ENCODE peak calls at places on chromosomes 6 and 20, in nine cellular contexts. N, G, L, O, T, B, C, K and P are unnamed samples. For H3K4me1, the result is how much of the 10 kb centered on the place peaks cover.

GRCh38 chr6:11785449-11785951 is 6.9 kb upstream of the ADTRP start:
- DNase-seq in O (no peak), G (no peak), K (peak), B (no peak), N (no peak), L (no peak), T (no peak), C (no peak), P (no peak)

GRCh38 chr6:91590191-91590590 is 1003.3 kb upstream of the MAP3K7 start:
- DNase-seq in N (no peak), K (no peak), L (no peak), G (no peak), O (no peak), B (no peak), C (no peak), T (no peak), P (no peak)

GRCh38 chr6:49890988-49891387 is 24.7 kb upstream of the CRISP1 start:
- DNase-seq in T (no peak), G (no peak), B (no peak), L (no peak), O (no peak), K (no peak), C (no peak), N (no peak), P (no peak)

GRCh38 chr6:114100421-114100820 is 129.5 kb upstream of the HDAC2 start:
- DNase-seq in K (no peak), N (no peak), O (no peak), G (no peak), C (no peak), B (peak), L (no peak), T (no peak), P (no peak)

GRCh38 chr6:36343109-36343508 is 6.4 kb upstream of the BNIP5 start:
- DNase-seq in B (no peak), C (no peak), O (no peak), N (no peak), G (no peak), L (no peak), T (no peak), K (no peak), P (no peak)

GRCh38 chr6:84731901-84732300 is 32.5 kb downstream of the TBX18 start:
- DNase-seq in G (no peak), B (peak), T (no peak), O (no peak), C (no peak), N (no peak), L (no peak), K (no peak), P (no peak)

GRCh38 chr6:131222773-131223172 is 87.5 kb downstream of the AKAP7 start:
- DNase-seq in N (no peak), B (no peak), L (no peak), C (no peak), G (no peak), K (no peak), T (no peak), O (no peak), P (no peak)

GRCh38 chr6:43809417-43810305 is 39.6 kb downstream of the VEGFA start:
- DNase-seq in T (no peak), L (no peak), B (peak), K (peak), C (no peak), G (no peak), N (no peak), O (no peak), P (no peak)

GRCh38 chr6:84082693-84083265 is 49.2 kb downstream of the MRAP2 start:
- DNase-seq in B (no peak), K (no peak), N (no peak), O (no peak), T (no peak), C (no peak), G (no peak), L (no peak), P (no peak)

GRCh38 chr20:14232650-14233049 is 104.8 kb downstream of the FLRT3 start:
- DNase-seq in T (no peak), C (no peak), K (no peak), B (no peak), N (no peak), L (no peak), G (no peak), O (no peak), P (no peak)

GRCh38 chr6:127690092-127690491 is 113.1 kb downstream of the C6orf58 start:
- DNase-seq in C (no peak), K (no peak), B (peak), T (no peak), G (no peak), N (peak), L (no peak), O (no peak), P (no peak)

GRCh38 chr6:6781172-6781876 is 192.8 kb downstream of the LY86 start:
- DNase-seq in L (peak), B (no peak), N (peak), T (peak), O (peak), K (peak), G (peak), C (peak), P (no peak)

GRCh38 chr20:38357653-38358207 is 11.4 kb downstream of the LBP start:
- DNase-seq in T (no peak), C (no peak), L (no peak), G (no peak), O (no peak), B (no peak), N (no peak), K (no peak), P (no peak)

GRCh38 chr20:34269996-34270627 is 28.9 kb downstream of the ASIP start:
- DNase-seq in O (peak), C (peak), B (peak), L (peak), G (peak), N (no peak), T (peak), K (peak), P (no peak)

GRCh38 chr20:22815584-22815983 is 219.5 kb upstream of the SSTR4 start:
- DNase-seq in L (no peak), T (no peak), O (no peak), C (no peak), G (no peak), K (no peak), B (no peak), N (no peak), P (no peak)

GRCh38 chr6:35203680-35204079 is 10.1 kb upstream of the SCUBE3 start:
- DNase-seq in O (no peak), K (no peak), G (no peak), C (no peak), T (no peak), B (no peak), N (no peak), L (no peak), P (no peak)

GRCh38 chr6:141682391-141682790 is 450.3 kb upstream of the GJE1 start:
- DNase-seq in N (no peak), B (no peak), L (no peak), C (no peak), K (no peak), T (no peak), G (no peak), O (no peak), P (no peak)

GRCh38 chr6:155171109-155171746 is 92.6 kb upstream of the CLDN20 start:
- DNase-seq in L (no peak), O (no peak), N (peak), G (peak), K (no peak), B (peak), T (no peak), C (peak), P (no peak)

GRCh38 chr6:127031511-127031910 is 87.0 kb upstream of the RSPO3 start:
- DNase-seq in B (no peak), N (no peak), C (no peak), G (no peak), T (no peak), L (no peak), K (no peak), O (no peak), P (no peak)

GRCh38 chr20:19757487-19757972 is 528 bp upstream of the RIN2 start:
- DNase-seq in T (peak), N (no peak), G (peak), O (peak), K (peak), L (peak), C (peak), B (peak), P (no peak)

GRCh38 chr20:52429029-52429428 is 237.4 kb upstream of the ZFP64 start:
- DNase-seq in O (no peak), B (no peak), G (no peak), C (no peak), K (no peak), N (no peak), T (no peak), L (no peak), P (no peak)

GRCh38 chr6:113481441-113481840 is 375.7 kb upstream of the MARCKS start:
- DNase-seq in L (no peak), K (no peak), T (no peak), G (no peak), O (no peak), N (no peak), B (no peak), C (no peak), P (no peak)

GRCh38 chr6:105272783-105273182 is 93.0 kb upstream of the POPDC3 start:
- DNase-seq in B (peak), C (no peak), K (peak), G (peak), N (no peak), L (peak), O (no peak), T (peak), P (no peak)

GRCh38 chr6:11486051-11486450 is 51.5 kb upstream of the TMEM170B start:
- DNase-seq in B (no peak), L (no peak), T (no peak), K (no peak), C (no peak), N (no peak), O (no peak), G (no peak), P (no peak)

GRCh38 chr6:149939909-149940672 is 1.7 kb upstream of the ULBP2 start:
- DNase-seq in C (no peak), K (no peak), B (no peak), O (no peak), T (no peak), L (no peak), N (no peak), G (no peak), P (no peak)

GRCh38 chr6:141313986-141314385 is 818.7 kb upstream of the GJE1 start:
- DNase-seq in C (no peak), N (no peak), L (no peak), B (no peak), G (no peak), T (no peak), O (no peak), K (no peak), P (no peak)

GRCh38 chr6:9121551-9121950 is 686.2 kb upstream of the SLC35B3 start:
- DNase-seq in G (no peak), B (no peak), L (no peak), K (no peak), O (no peak), C (no peak), T (no peak), N (no peak), P (no peak)

GRCh38 chr6:41469951-41470340 is 76.2 kb upstream of the FOXP4 start:
- DNase-seq in B (no peak), G (no peak), C (no peak), L (no peak), K (no peak), O (no peak), T (no peak), N (no peak), P (no peak)

DNA sequence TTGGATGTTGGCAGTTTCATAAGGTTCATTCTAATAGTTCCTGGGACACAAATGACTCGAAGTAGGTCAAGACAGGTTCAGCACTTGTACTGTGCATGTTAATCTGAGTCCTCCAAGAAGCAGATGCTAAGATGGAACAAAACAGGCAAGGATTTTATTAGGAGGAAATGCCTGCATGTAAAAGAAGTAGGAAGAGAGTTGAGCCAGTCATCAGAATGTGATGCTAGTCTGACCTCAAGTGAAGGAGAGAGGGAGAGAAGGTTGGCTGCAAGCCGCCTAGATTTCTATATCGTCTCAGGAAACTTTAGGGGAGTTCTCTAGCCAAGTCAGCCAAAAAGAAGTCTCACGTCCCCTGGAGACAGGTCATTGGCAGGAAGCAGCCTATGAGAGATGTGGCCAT is 377.9 kb downstream of the CD109 start:
- DNase-seq in C (no peak), G (peak), O (no peak), N (no peak), B (no peak), L (no peak), K (no peak), T (no peak), P (no peak)
- TF ChIP-seq POLR2A in C (no peak), G (no peak), O (no peak), N (no peak), B (no peak), L (no peak), K (no peak), T (no peak), P (no peak)

GRCh38 chr20:62407221-62407992 is at the start of gene CABLES2:
- DNase-seq in C (peak), B (peak), L (peak), T (peak), N (peak), G (peak), K (peak), O (peak), P (peak)

GRCh38 chr20:62408640-62409039 is 1.6 kb upstream of the CABLES2 start:
- DNase-seq in B (no peak), C (no peak), G (no peak), O (no peak), L (no peak), N (no peak), K (no peak), T (no peak), P (no peak)

GRCh38 chr20:62406635-62407176 is 379 bp downstream of the CABLES2 start:
- DNase-seq in K (peak), C (peak), G (peak), O (no peak), T (peak), B (no peak), N (no peak), L (no peak), P (no peak)

GRCh38 chr20:62409086-62409853 is 2.2 kb upstream of the CABLES2 start:
- DNase-seq in T (no peak), K (no peak), L (no peak), B (no peak), O (no peak), C (no peak), N (no peak), G (no peak), P (no peak)

DNA sequence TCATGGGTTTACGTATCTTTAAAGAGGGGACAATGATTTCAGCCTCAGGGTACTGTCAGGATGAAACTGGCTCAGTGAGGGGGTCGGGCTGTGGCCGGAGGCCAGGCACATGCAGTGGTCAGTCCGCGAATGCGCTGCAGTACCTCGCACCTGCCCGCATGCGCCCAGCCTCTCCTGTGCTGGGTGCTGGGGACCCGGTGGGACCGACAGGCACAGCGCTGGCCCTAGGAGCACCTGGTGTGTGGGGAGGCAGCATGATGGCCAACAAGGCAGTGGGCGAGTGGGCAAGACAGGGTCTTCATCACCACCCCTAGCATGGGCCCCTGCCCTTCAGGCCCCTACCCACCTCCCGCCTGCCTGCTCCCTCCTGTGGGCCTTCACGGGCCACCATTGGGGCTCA is 970 bp upstream of the CABLES2 start:
- DNase-seq in C (no peak), G (no peak), B (no peak), K (no peak), N (no peak), L (no peak), O (no peak), T (no peak), P (no peak)
- H3K4me1 ChIP-seq in C (under half), G (under half), B (under half), K (under half), N (under half), L (under half), O (under half), T (under half), P (under half)

GRCh38 chr20:25508083-25508770 is 77.1 kb downstream of the NINL start:
- DNase-seq in N (no peak), L (no peak), B (peak), G (no peak), C (no peak), K (peak), T (peak), O (no peak), P (no peak)
- TF ChIP-seq POLR2A in N (no peak), L (no peak), B (no peak), G (no peak), C (no peak), K (no peak), T (no peak), O (no peak), P (no peak)

GRCh38 chr20:17928211-17928611 is 40.4 kb downstream of the SNX5 start:
- DNase-seq in N (no peak), K (no peak), G (no peak), L (no peak), O (no peak), T (no peak), B (no peak), C (peak), P (no peak)

GRCh38 chr20:17928633-17929311 is 39.8 kb downstream of the SNX5 start:
- DNase-seq in L (no peak), T (no peak), B (no peak), O (no peak), K (peak), N (no peak), C (no peak), G (no peak), P (no peak)

GRCh38 chr20:17934141-17934862 is 34.3 kb downstream of the SNX5 start:
- DNase-seq in L (no peak), G (no peak), C (no peak), T (no peak), O (no peak), N (no peak), K (no peak), B (no peak), P (no peak)

GRCh38 chr20:17933711-17934110 is 34.9 kb downstream of the SNX5 start:
- DNase-seq in T (no peak), L (no peak), N (no peak), K (peak), O (no peak), G (no peak), B (no peak), C (no peak), P (no peak)

GRCh38 chr20:17931513-17931912 is 37.1 kb downstream of the SNX5 start:
- DNase-seq in O (no peak), T (no peak), N (no peak), B (no peak), C (no peak), K (no peak), L (no peak), G (no peak), P (no peak)
- H3K4me1 ChIP-seq in O (under half), T (under half), N (under half), B (under half), C (under half), K (under half), L (under half), G (under half), P (under half)

GRCh38 chr6:159686697-159687096 is 6.3 kb downstream of the SOD2 start:
- DNase-seq in G (no peak), T (no peak), N (no peak), L (no peak), K (no peak), C (no peak), B (no peak), O (no peak), P (no peak)
- TF ChIP-seq POLR2A in G (no peak), T (no peak), N (no peak), L (no peak), K (no peak), C (no peak), B (no peak), O (no peak), P (no peak)

GRCh38 chr6:108588586-108588985 is 27.9 kb downstream of the FOXO3 start:
- DNase-seq in L (no peak), G (peak), B (peak), N (no peak), T (no peak), C (no peak), K (no peak), O (no peak), P (no peak)
- H3K4me1 ChIP-seq in L (half or more), G (half or more), B (half or more), N (half or more), T (half or more), C (half or more), K (half or more), O (under half), P (under half)

GRCh38 chr20:49245921-49246740 is 26.9 kb downstream of the DDX27 start:
- DNase-seq in G (no peak), C (no peak), B (peak), L (no peak), N (peak), T (no peak), O (no peak), K (peak), P (no peak)
- TF ChIP-seq POLR2A in G (no peak), C (no peak), B (no peak), L (no peak), N (no peak), T (no peak), O (no peak), K (no peak), P (no peak)

GRCh38 chr6:129498556-129498940 is 211.4 kb downstream of the ARHGAP18 start:
- DNase-seq in L (no peak), G (no peak), B (no peak), K (no peak), C (no peak), O (no peak), N (no peak), T (no peak), P (no peak)
- H3K4me1 ChIP-seq in L (under half), G (half or more), B (under half), K (under half), C (under half), O (under half), N (half or more), T (under half), P (under half)

GRCh38 chr20:25668446-25668845 is 28.2 kb downstream of the ZNF337 start:
- DNase-seq in B (no peak), L (peak), T (no peak), O (no peak), G (no peak), N (no peak), K (no peak), C (no peak), P (no peak)

GRCh38 chr20:25675161-25675560 is 21.5 kb downstream of the ZNF337 start:
- DNase-seq in T (no peak), N (no peak), G (no peak), L (no peak), C (no peak), O (no peak), B (no peak), K (no peak), P (no peak)

GRCh38 chr20:25676164-25676809 is 20.4 kb downstream of the ZNF337 start:
- DNase-seq in C (no peak), K (no peak), O (no peak), L (no peak), B (no peak), G (no peak), N (no peak), T (no peak), P (no peak)

GRCh38 chr20:25669826-25670422 is 26.7 kb downstream of the ZNF337 start:
- DNase-seq in C (no peak), N (no peak), G (no peak), T (no peak), O (no peak), K (no peak), B (no peak), L (no peak), P (no peak)

GRCh38 chr20:25672659-25673058 is 24.0 kb downstream of the ZNF337 start:
- DNase-seq in K (no peak), C (no peak), T (no peak), G (no peak), B (no peak), N (no peak), O (no peak), L (no peak), P (no peak)
- TF ChIP-seq POLR2A in K (no peak), C (no peak), T (no peak), G (no peak), B (no peak), N (no peak), O (no peak), L (no peak), P (no peak)

DNA sequence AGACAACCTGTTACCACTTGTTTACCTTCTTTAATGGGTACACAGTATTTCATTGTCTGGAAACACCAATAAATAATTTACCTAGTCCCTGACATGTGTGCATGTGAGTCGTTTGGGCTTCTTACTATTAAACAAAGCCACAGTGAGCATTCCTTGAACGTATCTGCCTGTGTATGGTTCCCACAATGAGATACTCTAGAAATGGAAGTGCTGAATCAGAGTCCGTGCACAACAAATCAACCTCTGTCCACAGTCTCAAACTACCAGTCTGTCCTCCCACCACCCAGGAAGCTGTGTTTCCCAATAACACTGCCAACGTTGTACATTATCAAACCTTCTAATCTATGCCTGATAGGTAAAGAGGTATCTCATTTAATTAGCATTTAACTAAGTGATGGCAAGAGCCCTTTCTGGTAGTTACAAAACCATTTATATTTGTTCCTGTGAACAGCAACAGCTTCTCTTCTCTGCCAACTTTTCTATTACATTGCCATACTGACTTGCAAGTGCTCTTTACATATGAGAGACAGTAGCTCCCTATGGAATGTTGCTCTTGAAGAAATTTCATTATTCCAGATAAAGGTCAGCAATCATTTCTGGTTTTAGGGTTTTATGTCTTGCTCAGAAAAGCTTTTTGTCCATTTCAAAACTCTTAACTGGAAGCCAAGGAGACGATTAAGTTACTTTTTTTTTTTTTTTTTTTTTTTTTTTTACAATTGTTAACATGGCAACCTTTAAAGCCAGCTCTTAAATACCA is 14.7 kb downstream of the JAG1 start:
- DNase-seq in N (no peak), O (no peak), K (no peak), C (no peak), L (no peak), T (no peak), G (no peak), B (no peak), P (no peak)
- H3K4me1 ChIP-seq in N (under half), O (under half), K (half or more), C (under half), L (under half), T (under half), G (half or more), B (under half), P (under half)